ENCODE peak calls at places on chromosomes 13 and 19, in ten cellular contexts. S is psoas muscle, P is gastrocnemius medialis, I is PC-3, C is H9, Y is HepG2, D is IMR-90, T is body of pancreas, Z is spleen, K is heart left ventricle. A is an unnamed sample.

GRCh38 chr13:24005711-24006281 is 108.5 kb upstream of the C1QTNF9B start:
- DNase-seq in S (no peak), P (no peak), I (no peak), C (no peak), Y (no peak), D (no peak), T (no peak), Z (no peak), K (no peak), A (no peak)

GRCh38 chr13:34372581-34372980 is 554.6 kb downstream of the RFC3 start:
- DNase-seq in S (no peak), P (no peak), I (peak; percentile 36), C (no peak), Y (no peak), D (no peak), T (no peak), Z (no peak), K (no peak), A (no peak)

GRCh38 chr13:76830805-76831204 is 55.4 kb downstream of the KCTD12 start:
- DNase-seq in S (no peak), P (no peak), I (no peak), C (no peak), Y (no peak), D (no peak), T (no peak), Z (no peak), K (no peak), A (no peak)

GRCh38 chr19:16205205-16206045 is 7.7 kb downstream of the AP1M1 start:
- DNase-seq in S (peak; percentile 13), P (no peak), I (no peak), C (no peak), Y (peak; percentile 24), D (no peak), T (no peak), Z (peak; percentile 51), K (no peak), A (no peak)

GRCh38 chr19:14142262-14143190 is 6.1 kb upstream of the ASF1B start:
- DNase-seq in S (no peak), P (no peak), I (no peak), C (no peak), Y (no peak), D (no peak), T (no peak), Z (no peak), K (no peak), A (no peak)

GRCh38 chr13:83883061-83883523 is 818 bp upstream of the SLITRK1 start:
- DNase-seq in S (no peak), P (no peak), I (no peak), C (peak; percentile 41), Y (no peak), D (no peak), T (no peak), Z (no peak), K (no peak), A (no peak)

GRCh38 chr13:34347784-34348573 is 530.0 kb downstream of the RFC3 start:
- DNase-seq in S (no peak), P (no peak), I (peak; percentile 92), C (no peak), Y (peak; percentile 5), D (no peak), T (peak; percentile 80), Z (no peak), K (peak; percentile 23), A (no peak)

GRCh38 chr19:52689804-52690394 is 44.9 kb downstream of the ZNF611 start:
- DNase-seq in S (peak; percentile 50), P (peak; percentile 5), I (no peak), C (peak; percentile 45), Y (no peak), D (no peak), T (peak; percentile 28), Z (peak; percentile 84), K (peak; percentile 46), A (no peak)

GRCh38 chr19:55525289-55526101 is 11.4 kb downstream of the SBK2 start:
- DNase-seq in S (no peak), P (no peak), I (no peak), C (no peak), Y (no peak), D (no peak), T (no peak), Z (no peak), K (no peak), A (no peak)

GRCh38 chr19:17757125-17757524 is 5.8 kb downstream of the FCHO1 start:
- DNase-seq in S (no peak), P (no peak), I (peak; percentile 79), C (no peak), Y (no peak), D (peak; percentile 50), T (peak; percentile 68), Z (no peak), K (peak; percentile 70), A (no peak)

GRCh38 chr13:77874406-77874805 is 44.2 kb downstream of the EDNRB start:
- DNase-seq in S (no peak), P (no peak), I (peak; percentile 59), C (no peak), Y (no peak), D (peak; percentile 80), T (no peak), Z (no peak), K (no peak), A (no peak)

GRCh38 chr19:12703056-12703455 is 6.6 kb upstream of the FBXW9 start:
- DNase-seq in S (no peak), P (no peak), I (peak; percentile 52), C (peak; percentile 95), Y (peak; percentile 56), D (peak; percentile 43), T (no peak), Z (no peak), K (no peak), A (no peak)

GRCh38 chr19:5011476-5012238 is 42.7 kb downstream of the KDM4B start:
- DNase-seq in S (no peak), P (no peak), I (no peak), C (no peak), Y (no peak), D (no peak), T (no peak), Z (no peak), K (no peak), A (no peak)

GRCh38 chr13:93771229-93771628 is 544.6 kb downstream of the GPC6 start:
- DNase-seq in S (no peak), P (no peak), I (no peak), C (no peak), Y (no peak), D (no peak), T (no peak), Z (no peak), K (no peak), A (no peak)

GRCh38 chr13:93775027-93775426 is 548.4 kb downstream of the GPC6 start:
- DNase-seq in S (no peak), P (no peak), I (no peak), C (no peak), Y (no peak), D (no peak), T (no peak), Z (no peak), K (no peak), A (no peak)

GRCh38 chr13:93769607-93770006 is 543.0 kb downstream of the GPC6 start:
- DNase-seq in S (no peak), P (no peak), I (no peak), C (no peak), Y (no peak), D (no peak), T (no peak), Z (no peak), K (no peak), A (peak; percentile 30)

GRCh38 chr13:93769126-93769525 is 542.5 kb downstream of the GPC6 start:
- DNase-seq in S (no peak), P (no peak), I (no peak), C (no peak), Y (no peak), D (peak; percentile 35), T (no peak), Z (no peak), K (no peak), A (no peak)

GRCh38 chr13:93771782-93772181 is 545.2 kb downstream of the GPC6 start:
- DNase-seq in S (no peak), P (no peak), I (peak; percentile 58), C (no peak), Y (no peak), D (peak; percentile 31), T (no peak), Z (no peak), K (no peak), A (no peak)
- H3K27ac ChIP-seq in S (no peak overlapping the region), P (no peak overlapping the region), I (no peak overlapping the region), C (no peak overlapping the region), Y (no peak overlapping the region), D (no peak overlapping the region), T (no peak overlapping the region), Z (no peak overlapping the region), K (no peak overlapping the region), A (no peak overlapping the region)

GRCh38 chr19:2524361-2524839 is 48.5 kb downstream of the GADD45B start:
- DNase-seq in S (no peak), P (no peak), I (no peak), C (no peak), Y (no peak), D (no peak), T (no peak), Z (no peak), K (no peak), A (no peak)

GRCh38 chr19:2527716-2528115 is 51.8 kb downstream of the GADD45B start:
- DNase-seq in S (no peak), P (no peak), I (no peak), C (peak; percentile 19), Y (no peak), D (no peak), T (no peak), Z (no peak), K (no peak), A (no peak)

GRCh38 chr19:2523630-2524311 is 47.8 kb downstream of the GADD45B start:
- DNase-seq in S (no peak), P (no peak), I (no peak), C (no peak), Y (no peak), D (peak; percentile 41), T (no peak), Z (no peak), K (no peak), A (no peak)

GRCh38 chr19:2527171-2527570 is 51.2 kb downstream of the GADD45B start:
- DNase-seq in S (no peak), P (no peak), I (no peak), C (no peak), Y (no peak), D (no peak), T (no peak), Z (no peak), K (no peak), A (no peak)

GRCh38 chr19:2524840-2525723 is 49.2 kb downstream of the GADD45B start:
- DNase-seq in S (peak; percentile 70), P (no peak), I (peak; percentile 87), C (no peak), Y (peak; percentile 68), D (peak; percentile 75), T (no peak), Z (no peak), K (no peak), A (peak; percentile 61)
- H3K4me1 ChIP-seq in S (peaks cover 13% of the 10 kb centered on the region), P (peaks cover 15% of the 10 kb centered on the region), I (peaks cover 27% of the 10 kb centered on the region), C (peaks cover 2% of the 10 kb centered on the region), Y (peaks cover 84% of the 10 kb centered on the region), D (peaks cover 20% of the 10 kb centered on the region), T (no peaks in the 10 kb centered on the region), Z (no peaks in the 10 kb centered on the region), K (peaks cover 8% of the 10 kb centered on the region), A (peaks cover 7% of the 10 kb centered on the region)

GRCh38 chr13:110343241-110343865 is 36.3 kb downstream of the COL4A2 start:
- DNase-seq in S (no peak), P (no peak), I (peak; percentile 87), C (no peak), Y (no peak), D (no peak), T (no peak), Z (no peak), K (no peak), A (peak; percentile 90)
- H3K27ac ChIP-seq in S (no peak overlapping the region), P (no peak overlapping the region), I (peak overlapping the region; percentile 63), C (no peak overlapping the region), Y (no peak overlapping the region), D (no peak overlapping the region), T (peak overlapping the region; percentile 15), Z (no peak overlapping the region), K (no peak overlapping the region), A (peak overlapping the region; percentile 48)

GRCh38 chr13:110553417-110553816 is 8.1 kb downstream of the RAB20 start:
- DNase-seq in S (no peak), P (no peak), I (no peak), C (no peak), Y (peak; percentile 25), D (no peak), T (no peak), Z (no peak), K (no peak), A (no peak)
- H3K4me1 ChIP-seq in S (no peaks in the 10 kb centered on the region), P (no peaks in the 10 kb centered on the region), I (peaks cover 5% of the 10 kb centered on the region), C (no peaks in the 10 kb centered on the region), Y (peaks cover 76% of the 10 kb centered on the region), D (peaks cover 3% of the 10 kb centered on the region), T (peaks cover 93% of the 10 kb centered on the region), Z (peaks cover 5% of the 10 kb centered on the region), K (peaks cover 9% of the 10 kb centered on the region), A (no peaks in the 10 kb centered on the region)